ENCODE peak calls at places on chromosomes 4 and X, in eight cellular contexts. F is T1000, V is midbrain, L is psoas muscle, G is ACHN, X is HuH-7, S is testis, B is substantia nigra. D is an unnamed sample.

GRCh38 chr4:113153529-113154101 is 104.2 kb downstream of the ANK2 start:
- DNase-seq in F (no peak), V (no peak), L (no peak), G (no peak), X (no peak), S (no peak), B (no peak), D (no peak)

GRCh38 chrX:44946771-44947170 is 73.8 kb downstream of the KDM6A start:
- DNase-seq in F (no peak), V (no peak), L (no peak), G (no peak), X (no peak), S (no peak), B (no peak), D (no peak)

GRCh38 chr4:128570380-128570779 is 239.1 kb upstream of the JADE1 start:
- DNase-seq in F (no peak), V (no peak), L (no peak), G (no peak), X (no peak), S (peak), B (peak), D (peak)

GRCh38 chrX:68079961-68080360 is 353.3 kb downstream of the OPHN1 start:
- DNase-seq in F (no peak), V (no peak), L (no peak), G (no peak), X (no peak), S (no peak), B (no peak), D (no peak)

GRCh38 chr4:40573593-40574311 is 55.9 kb downstream of the RBM47 start:
- DNase-seq in F (no peak), V (peak), L (no peak), G (no peak), X (no peak), S (no peak), B (no peak), D (no peak)

GRCh38 chr4:171846232-171846631 is 33.0 kb downstream of the GALNTL6 start:
- DNase-seq in F (no peak), V (peak), L (no peak), G (peak), X (peak), S (peak), B (no peak), D (peak)

GRCh38 chrX:23901805-23902204 is 5.9 kb downstream of the APOO start:
- DNase-seq in F (no peak), V (peak), L (no peak), G (peak), X (peak), S (peak), B (peak), D (peak)

GRCh38 chr4:94877973-94878372 is 120.2 kb downstream of the BMPR1B start:
- DNase-seq in F (no peak), V (no peak), L (no peak), G (no peak), X (no peak), S (no peak), B (no peak), D (no peak)

GRCh38 chr4:140884431-140885058 is 128.4 kb upstream of the TBC1D9 start:
- DNase-seq in F (no peak), V (peak), L (no peak), G (peak), X (peak), S (peak), B (no peak), D (peak)

GRCh38 chr4:56658410-56659003 is 22.6 kb downstream of the HOPX start:
- DNase-seq in F (no peak), V (no peak), L (no peak), G (no peak), X (no peak), S (no peak), B (no peak), D (no peak)

GRCh38 chrX:24260827-24261550 is 52.9 kb downstream of the SUPT20HL2 start:
- DNase-seq in F (no peak), V (no peak), L (no peak), G (no peak), X (no peak), S (peak), B (peak), D (peak)

GRCh38 chr4:28479666-28480065 is 1619.0 kb downstream of the STIM2 start:
- DNase-seq in F (no peak), V (no peak), L (no peak), G (no peak), X (no peak), S (no peak), B (no peak), D (no peak)

D was measured in left cardiac atrium.